ENCODE peak calls at places on chromosomes 12 and 14, in seven cellular contexts. J is sigmoid colon, K is AG10803, T is HepG2, A is left colon, B is lung microvascular endothelial cell, S is amygdala. R is an unnamed sample.

GRCh38 chr14:68854421-68854820 is 61.6 kb upstream of the ZFP36L1 start:
- DNase-seq in B (no peak), K (no peak), T (no peak), J (no peak), A (no peak), S (no peak), R (no peak)

GRCh38 chr12:30679250-30679649 is 16.4 kb downstream of the IPO8 start:
- DNase-seq in K (no peak), J (no peak), S (no peak), T (no peak), A (no peak), B (no peak), R (no peak)

GRCh38 chr14:77681196-77682157 is 26.3 kb downstream of the ALKBH1 start:
- DNase-seq in T (peak; percentile 60), J (no peak), S (peak; percentile 4), A (peak; percentile 27), K (peak; percentile 37), B (peak; percentile 10), R (no peak)

GRCh38 chr12:23899434-23899833 is 50.0 kb downstream of the SOX5 start:
- DNase-seq in A (no peak), T (no peak), B (no peak), J (no peak), K (no peak), S (no peak), R (no peak)

GRCh38 chr12:59322473-59322872 is 273.4 kb upstream of the SLC16A7 start:
- DNase-seq in J (no peak), S (peak; percentile 69), A (no peak), B (no peak), T (no peak), K (no peak), R (peak; percentile 48)

GRCh38 chr14:71429900-71430299 is 502.3 kb upstream of the RGS6 start:
- DNase-seq in J (no peak), B (no peak), A (no peak), S (no peak), K (no peak), T (no peak), R (no peak)

GRCh38 chr12:66132408-66132807 is 1.9 kb upstream of the LLPH start:
- DNase-seq in K (peak; percentile 72), T (peak; percentile 33), A (no peak), B (peak; percentile 78), J (no peak), S (no peak), R (no peak)

GRCh38 chr12:102958073-102958829 is 777 bp downstream of the ASCL1 start:
- DNase-seq in K (peak; percentile 33), B (peak; percentile 55), T (no peak), A (no peak), S (peak; percentile 41), J (no peak), R (peak; percentile 27)

GRCh38 chr12:49955899-49956662 is 5.5 kb downstream of the AQP2 start:
- DNase-seq in B (no peak), S (no peak), T (no peak), K (no peak), J (no peak), A (no peak), R (no peak)

GRCh38 chr14:24113379-24113800 is 1.2 kb upstream of the DCAF11 start:
- DNase-seq in A (no peak), K (no peak), J (no peak), T (no peak), S (no peak), B (no peak), R (no peak)

GRCh38 chr12:95424271-95424994 is 49.5 kb upstream of the METAP2 start:
- DNase-seq in K (no peak), S (no peak), B (no peak), A (no peak), T (no peak), J (peak; percentile 12), R (no peak)

R was measured in foreskin melanocyte.